ENCODE peak calls at places on chromosomes 16 and 17, in six cellular contexts. L is suprapubic skin, D is tibial nerve, X is K562, U is GM12878, I is A549. E is an unnamed sample.
A peak's percentile ranks its signal among the peaks of the same experiment; 100 is the strongest.

GRCh38 chr16:72110662-72111615 is 17.3 kb downstream of the DHX38 start:
- DNase-seq in L (no peak), D (no peak), X (no peak), U (no peak), I (no peak), E (no peak)

GRCh38 chr16:66746682-66747081 is 4.7 kb downstream of the DYNC1LI2 start:
- DNase-seq in L (no peak), D (no peak), X (no peak), U (peak; percentile 71), I (no peak), E (no peak)

GRCh38 chr17:6913608-6914443 is 82.0 kb upstream of the ALOX12 start:
- DNase-seq in L (peak; percentile 81), D (peak; percentile 84), X (peak; percentile 69), U (no peak), I (peak; percentile 74), E (peak; percentile 75)

GRCh38 chr17:46818319-46818928 is at the start of gene WNT3:
- DNase-seq in L (no peak), D (no peak), X (peak; percentile 86), U (no peak), I (no peak), E (peak; percentile 16)

GRCh38 chr17:73719588-73720071 is 75.4 kb upstream of the SDK2 start:
- DNase-seq in L (no peak), D (peak; percentile 44), X (no peak), U (no peak), I (no peak), E (peak; percentile 24)

GRCh38 chr16:67514382-67514828 is 14.2 kb upstream of the RIPOR1 start:
- DNase-seq in L (peak; percentile 90), D (peak; percentile 90), X (peak; percentile 58), U (peak; percentile 90), I (peak; percentile 69), E (peak; percentile 85)

GRCh38 chr17:2174471-2175293 is 119.8 kb downstream of the HIC1 start:
- DNase-seq in L (no peak), D (no peak), X (no peak), U (no peak), I (no peak), E (peak; percentile 25)

GRCh38 chr17:31404028-31404949 is 12.8 kb downstream of the RAB11FIP4 start:
- DNase-seq in L (peak; percentile 30), D (no peak), X (no peak), U (no peak), I (no peak), E (no peak)

GRCh38 chr16:66894948-66895696 is 14.8 kb downstream of the PDP2 start:
- DNase-seq in L (no peak), D (peak; percentile 77), X (peak; percentile 57), U (no peak), I (peak; percentile 58), E (peak; percentile 82)

GRCh38 chr16:22077700-22078313 is 14.5 kb upstream of the VWA3A start:
- DNase-seq in L (no peak), D (peak; percentile 83), X (peak; percentile 68), U (no peak), I (peak; percentile 61), E (peak; percentile 69)

GRCh38 chr17:62824290-62825135 is 16.4 kb upstream of the MARCHF10 start:
- DNase-seq in L (no peak), D (no peak), X (no peak), U (no peak), I (peak; percentile 66), E (no peak)

GRCh38 chr16:81608515-81609209 is 164.1 kb downstream of the CMIP start:
- DNase-seq in L (peak; percentile 70), D (peak; percentile 44), X (peak; percentile 63), U (no peak), I (no peak), E (no peak)

GRCh38 chr17:4946312-4946976 is 1.9 kb downstream of the PFN1 start:
- DNase-seq in L (no peak), D (no peak), X (no peak), U (no peak), I (no peak), E (no peak)

GRCh38 chr17:48883171-48883570 is 9.4 kb upstream of the ATP5MC1 start:
- DNase-seq in L (no peak), D (no peak), X (no peak), U (no peak), I (no peak), E (no peak)

GRCh38 chr16:4263504-4264436 is 9.1 kb downstream of the TFAP4 start:
- DNase-seq in L (peak; percentile 89), D (peak; percentile 85), X (peak; percentile 96), U (no peak), I (peak; percentile 43), E (peak; percentile 66)

GRCh38 chr16:67240506-67240905 is 6.8 kb downstream of the FHOD1 start:
- DNase-seq in L (no peak), D (no peak), X (no peak), U (no peak), I (no peak), E (no peak)

GRCh38 chr17:81683208-81683583 is 401 bp downstream of the ARL16 start:
- DNase-seq in L (no peak), D (no peak), X (no peak), U (no peak), I (no peak), E (no peak)

GRCh38 chr17:28216528-28216927 is 102.5 kb upstream of the TMEM97 start:
- DNase-seq in L (no peak), D (no peak), X (no peak), U (no peak), I (no peak), E (no peak)

GRCh38 chr17:66711936-66712335 is 123.0 kb upstream of the CACNG5 start:
- DNase-seq in L (no peak), D (peak; percentile 69), X (no peak), U (no peak), I (no peak), E (peak; percentile 84)

GRCh38 chr16:15477802-15478201 is 43.4 kb downstream of the BMERB1 start:
- DNase-seq in L (no peak), D (no peak), X (no peak), U (no peak), I (no peak), E (no peak)

GRCh38 chr17:28285965-28286364 is 33.0 kb upstream of the TMEM97 start:
- DNase-seq in L (no peak), D (no peak), X (no peak), U (no peak), I (no peak), E (no peak)

GRCh38 chr16:24538756-24539294 is 541 bp upstream of the RBBP6 start:
- DNase-seq in L (no peak), D (no peak), X (no peak), U (no peak), I (peak; percentile 60), E (no peak)

GRCh38 chr17:8611135-8611534 is 19.4 kb downstream of the MYH10 start:
- DNase-seq in L (no peak), D (no peak), X (no peak), U (no peak), I (no peak), E (no peak)

GRCh38 chr17:9537177-9537776 is 38.3 kb downstream of the STX8 start:
- DNase-seq in L (no peak), D (no peak), X (no peak), U (no peak), I (no peak), E (no peak)

GRCh38 chr16:22291860-22292692 is 5.1 kb upstream of the POLR3E start:
- DNase-seq in L (no peak), D (no peak), X (no peak), U (no peak), I (no peak), E (no peak)

GRCh38 chr17:46264456-46265198 is 30.3 kb upstream of the LRRC37A start:
- DNase-seq in L (no peak), D (no peak), X (no peak), U (no peak), I (peak; percentile 56), E (no peak)

GRCh38 chr16:31455601-31456314 is 3.5 kb upstream of the ARMC5 start:
- DNase-seq in L (no peak), D (no peak), X (peak; percentile 15), U (no peak), I (no peak), E (no peak)

GRCh38 chr16:26651464-26651863 is 415.3 kb upstream of the C16orf82 start:
- DNase-seq in L (no peak), D (no peak), X (no peak), U (no peak), I (no peak), E (no peak)

GRCh38 chr17:67830440-67830839 is 5.1 kb downstream of the BPTF start:
- DNase-seq in L (no peak), D (no peak), X (no peak), U (no peak), I (no peak), E (no peak)

GRCh38 chr16:50441758-50442157 is 73.0 kb upstream of the BRD7 start:
- DNase-seq in L (no peak), D (no peak), X (no peak), U (no peak), I (no peak), E (no peak)
- TF ChIP-seq EP300 in L (no peak), D (no peak), X (no peak), U (no peak), I (no peak), E (no peak)

DNA sequence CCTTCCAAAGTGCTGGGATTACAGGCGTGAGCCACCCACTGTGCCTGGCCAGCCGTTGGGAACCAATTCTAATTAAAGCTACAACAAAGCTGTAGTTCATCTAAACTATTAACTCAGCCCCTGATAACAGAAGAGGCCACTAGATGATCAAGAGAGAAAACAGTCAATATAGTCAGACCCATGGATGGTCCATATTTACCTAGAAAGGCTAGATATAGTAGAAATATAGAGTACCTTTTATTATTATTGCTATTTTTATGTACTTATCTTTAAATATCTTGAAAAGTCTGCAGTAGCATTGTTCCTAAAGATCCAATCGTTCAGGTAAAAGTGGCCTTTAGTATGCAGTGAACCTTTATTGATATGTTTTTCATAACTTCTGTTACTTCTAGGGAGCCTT is 43.2 kb downstream of the RNF213 start:
- DNase-seq in L (no peak), D (no peak), X (no peak), U (no peak), I (no peak), E (no peak)
- H3K9me3 ChIP-seq in L (no peaks in the 10 kb centered on the region), D (peaks cover 9% of the 10 kb centered on the region), X (peaks cover 4% of the 10 kb centered on the region), U (no peaks in the 10 kb centered on the region), I (peaks cover 25% of the 10 kb centered on the region), E (peaks cover 13% of the 10 kb centered on the region)

DNA sequence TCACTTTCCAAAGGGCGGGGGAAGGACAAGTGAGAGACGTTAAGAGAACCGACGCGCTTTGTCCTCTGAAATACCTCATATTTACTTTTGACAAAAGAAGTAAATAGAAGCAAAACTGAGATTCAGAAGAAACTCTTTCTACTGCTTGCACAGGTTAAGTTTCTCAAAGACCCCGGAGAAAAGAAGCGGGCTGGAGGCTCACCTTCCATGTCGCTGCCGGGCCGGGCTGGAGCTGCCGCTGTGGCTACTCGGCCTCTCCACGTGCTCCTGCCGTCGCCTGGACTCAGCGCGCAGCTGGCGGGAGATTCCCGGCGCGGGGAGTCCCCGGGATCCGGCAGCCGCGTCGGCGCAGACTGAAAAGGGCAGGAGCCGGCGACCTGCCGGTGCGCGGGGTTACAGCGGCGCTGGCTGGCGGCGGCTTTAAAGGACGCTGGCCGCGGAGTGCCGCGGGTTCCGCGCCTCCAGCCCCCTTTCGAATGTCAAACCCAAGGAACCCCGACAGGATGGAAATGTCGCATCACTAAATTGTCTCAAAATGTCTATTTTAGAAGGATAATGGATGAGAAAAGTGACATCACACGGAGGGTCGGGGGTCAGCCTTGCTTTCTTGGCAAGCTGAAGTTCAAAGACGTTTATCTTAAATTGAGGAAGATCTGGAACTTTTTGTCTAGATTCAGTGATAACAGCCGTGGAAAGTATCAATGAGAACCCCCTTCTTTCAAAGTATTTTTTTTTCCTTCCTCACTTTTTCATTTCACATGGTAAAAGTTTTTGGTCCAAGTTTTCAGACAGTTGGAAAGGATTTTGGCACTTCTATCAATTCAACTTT is at the start of gene IKZF3:
- DNase-seq in L (no peak), D (no peak), X (peak; percentile 55), U (no peak), I (peak; percentile 64), E (peak; percentile 81)
- TF ChIP-seq EP300 in L (no peak), D (no peak), X (no peak), U (peak; percentile 20), I (no peak), E (no peak)

GRCh38 chr16:65422934-65423333 is 301.1 kb upstream of the CDH11 start:
- DNase-seq in L (no peak), D (no peak), X (no peak), U (no peak), I (no peak), E (no peak)
- H3K9me3 ChIP-seq in L (peaks cover 7% of the 10 kb centered on the region), D (no peaks in the 10 kb centered on the region), X (no peaks in the 10 kb centered on the region), U (no peaks in the 10 kb centered on the region), I (no peaks in the 10 kb centered on the region), E (no peaks in the 10 kb centered on the region)